ENCODE peak calls at places on chromosomes 2 and 18, in four cellular contexts. One of them, this sample, is unnamed.

GRCh38 chr2:69376385-69376784 is 10.6 kb downstream of the GFPT1 start:
- DNase-seq in astrocyte of the spinal cord: no peak
- DNase-seq in GM12865: no peak
- DNase-seq in foreskin fibroblast: no peak
- DNase-seq in this sample: no peak

GRCh38 chr2:112640800-112641675 is 4.7 kb upstream of the SLC20A1 start:
- DNase-seq in astrocyte of the spinal cord: peak
- DNase-seq in GM12865: no peak
- DNase-seq in foreskin fibroblast: peak
- DNase-seq in this sample: no peak

GRCh38 chr2:70431948-70432347 is 121.7 kb downstream of the TGFA start:
- DNase-seq in astrocyte of the spinal cord: no peak
- DNase-seq in GM12865: no peak
- DNase-seq in foreskin fibroblast: no peak
- DNase-seq in this sample: no peak

GRCh38 chr2:183037660-183038340 is 457 bp downstream of the NCKAP1 start:
- DNase-seq in astrocyte of the spinal cord: no peak
- DNase-seq in GM12865: peak
- DNase-seq in foreskin fibroblast: no peak
- DNase-seq in this sample: peak

GRCh38 chr18:22988208-22988607 is 55.1 kb downstream of the RBBP8 start:
- DNase-seq in astrocyte of the spinal cord: no peak
- DNase-seq in GM12865: peak
- DNase-seq in foreskin fibroblast: no peak
- DNase-seq in this sample: no peak

GRCh38 chr2:76711490-76711889 is 810.7 kb downstream of the LRRTM4 start:
- DNase-seq in astrocyte of the spinal cord: no peak
- DNase-seq in GM12865: no peak
- DNase-seq in foreskin fibroblast: no peak
- DNase-seq in this sample: no peak

GRCh38 chr2:11996618-11997017 is 250.2 kb downstream of the LPIN1 start:
- DNase-seq in astrocyte of the spinal cord: peak
- DNase-seq in GM12865: no peak
- DNase-seq in foreskin fibroblast: peak
- DNase-seq in this sample: no peak

GRCh38 chr2:119426801-119427395 is 4.8 kb upstream of the TMEM37 start:
- DNase-seq in astrocyte of the spinal cord: no peak
- DNase-seq in GM12865: no peak
- DNase-seq in foreskin fibroblast: no peak
- DNase-seq in this sample: no peak

GRCh38 chr18:12891561-12891960 is 7.5 kb upstream of the PTPN2 start:
- DNase-seq in astrocyte of the spinal cord: no peak
- DNase-seq in GM12865: no peak
- DNase-seq in foreskin fibroblast: no peak
- DNase-seq in this sample: no peak

GRCh38 chr2:221455214-221455613 is 116.9 kb downstream of the EPHA4 start:
- DNase-seq in astrocyte of the spinal cord: no peak
- DNase-seq in GM12865: no peak
- DNase-seq in foreskin fibroblast: no peak
- DNase-seq in this sample: no peak

GRCh38 chr2:108923019-108923700 is 65.9 kb downstream of the EDAR start:
- DNase-seq in astrocyte of the spinal cord: no peak
- DNase-seq in GM12865: no peak
- DNase-seq in foreskin fibroblast: no peak
- DNase-seq in this sample: no peak

DNA sequence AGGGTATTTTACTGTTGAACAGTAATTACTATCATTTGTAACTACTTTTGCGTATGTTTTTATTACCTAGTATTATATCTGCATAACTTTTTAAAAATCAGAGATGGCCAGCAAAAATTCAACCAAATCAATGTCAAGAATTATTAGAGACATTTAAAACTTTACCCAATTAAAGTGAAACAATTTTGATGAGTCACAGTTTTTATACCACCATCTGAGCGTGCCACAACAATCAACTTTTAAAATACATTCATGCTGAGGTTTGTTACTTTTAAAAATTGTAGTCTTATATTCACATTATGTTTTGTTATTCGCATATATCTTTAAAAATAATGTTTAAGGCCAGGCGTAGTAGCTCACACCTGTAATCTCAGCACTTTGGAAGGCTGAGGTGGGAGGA is 114.9 kb downstream of the RTN4 start:
- DNase-seq in astrocyte of the spinal cord: no peak
- DNase-seq in GM12865: no peak
- DNase-seq in foreskin fibroblast: no peak
- DNase-seq in this sample: no peak
- TF ChIP-seq CTCF in astrocyte of the spinal cord: no peak
- TF ChIP-seq CTCF in GM12865: no peak
- TF ChIP-seq CTCF in foreskin fibroblast: no peak
- TF ChIP-seq CTCF in this sample: no peak

GRCh38 chr2:217431577-217432269 is 571.1 kb downstream of the TNS1 start:
- DNase-seq in astrocyte of the spinal cord: no peak
- DNase-seq in GM12865: no peak
- DNase-seq in foreskin fibroblast: no peak
- DNase-seq in this sample: no peak

GRCh38 chr2:217433522-217433921 is 569.3 kb downstream of the TNS1 start:
- DNase-seq in astrocyte of the spinal cord: no peak
- DNase-seq in GM12865: no peak
- DNase-seq in foreskin fibroblast: no peak
- DNase-seq in this sample: no peak

GRCh38 chr2:217437289-217437688 is 565.5 kb downstream of the TNS1 start:
- DNase-seq in astrocyte of the spinal cord: no peak
- DNase-seq in GM12865: no peak
- DNase-seq in foreskin fibroblast: no peak
- DNase-seq in this sample: no peak

GRCh38 chr2:217436386-217436785 is 566.4 kb downstream of the TNS1 start:
- DNase-seq in astrocyte of the spinal cord: no peak
- DNase-seq in GM12865: no peak
- DNase-seq in foreskin fibroblast: no peak
- DNase-seq in this sample: no peak

GRCh38 chr2:217434183-217434620 is 568.6 kb downstream of the TNS1 start:
- DNase-seq in astrocyte of the spinal cord: peak
- DNase-seq in GM12865: peak
- DNase-seq in foreskin fibroblast: peak
- DNase-seq in this sample: peak
- TF ChIP-seq CTCF in astrocyte of the spinal cord: no peak
- TF ChIP-seq CTCF in GM12865: no peak
- TF ChIP-seq CTCF in foreskin fibroblast: no peak
- TF ChIP-seq CTCF in this sample: no peak

DNA sequence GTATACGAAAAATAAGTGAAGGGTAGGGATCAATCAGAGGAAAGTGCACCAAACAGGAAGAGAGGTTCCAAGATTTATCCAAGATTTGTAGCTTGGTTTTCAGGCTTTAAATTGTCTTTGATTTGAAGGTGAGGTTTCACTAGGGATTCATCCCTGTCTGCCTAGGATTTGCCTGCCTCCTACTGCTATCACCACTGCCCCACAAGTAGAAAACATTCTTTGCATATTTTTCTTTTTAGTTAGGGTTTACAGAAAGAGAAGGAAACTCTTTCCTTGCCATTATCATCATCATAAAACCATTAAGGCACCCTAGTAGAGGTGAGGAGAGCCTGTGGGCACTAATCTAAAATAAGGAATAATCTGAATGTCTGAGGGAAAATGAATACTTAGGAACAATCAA is 45.8 kb upstream of the TANC1 start:
- DNase-seq in astrocyte of the spinal cord: no peak
- DNase-seq in GM12865: no peak
- DNase-seq in foreskin fibroblast: no peak
- DNase-seq in this sample: no peak
- TF ChIP-seq CTCF in astrocyte of the spinal cord: no peak
- TF ChIP-seq CTCF in GM12865: no peak
- TF ChIP-seq CTCF in foreskin fibroblast: no peak
- TF ChIP-seq CTCF in this sample: no peak

GRCh38 chr18:49778826-49779465 is 34.4 kb downstream of the ACAA2 start:
- DNase-seq in astrocyte of the spinal cord: peak
- DNase-seq in GM12865: no peak
- DNase-seq in foreskin fibroblast: no peak
- DNase-seq in this sample: no peak

GRCh38 chr18:49788327-49788908 is 24.9 kb downstream of the ACAA2 start:
- DNase-seq in astrocyte of the spinal cord: peak
- DNase-seq in GM12865: peak
- DNase-seq in foreskin fibroblast: peak
- DNase-seq in this sample: no peak

GRCh38 chr18:49786019-49786720 is 27.2 kb downstream of the ACAA2 start:
- DNase-seq in astrocyte of the spinal cord: no peak
- DNase-seq in GM12865: no peak
- DNase-seq in foreskin fibroblast: no peak
- DNase-seq in this sample: no peak

DNA sequence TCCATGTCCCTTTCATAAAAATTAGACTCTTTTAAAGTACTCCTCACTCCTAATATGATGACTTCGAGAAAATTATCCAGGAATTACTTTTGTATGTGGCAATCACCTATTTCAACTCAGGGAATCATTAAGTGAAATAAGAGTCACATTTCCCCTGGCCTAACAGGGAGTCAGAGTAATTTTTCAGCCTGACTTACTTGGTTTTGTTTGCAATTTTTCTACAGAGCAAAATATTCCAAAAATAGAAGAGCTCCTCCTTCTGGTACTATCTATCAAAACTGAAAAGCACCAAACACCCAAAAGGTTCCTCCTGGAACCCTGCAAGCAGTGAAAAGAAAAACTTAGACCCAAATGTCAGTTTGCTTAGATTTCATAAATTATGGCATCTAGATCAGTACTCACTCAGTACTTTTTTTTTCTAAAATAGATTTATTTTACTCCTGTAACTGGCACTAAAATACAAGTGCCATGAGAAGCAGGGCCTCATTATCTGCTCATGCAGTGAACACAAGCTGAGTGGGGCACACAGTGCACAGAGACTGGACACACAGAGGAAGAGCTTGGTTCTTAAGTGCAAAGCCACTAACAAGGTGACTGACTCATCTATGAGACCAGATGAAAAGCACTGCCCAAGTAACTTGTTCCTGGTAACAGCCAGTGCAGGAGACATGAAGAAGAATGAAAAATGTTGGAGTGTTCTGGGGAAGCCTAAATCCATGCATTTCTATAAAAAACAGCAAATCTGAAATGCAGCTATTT is 28.7 kb downstream of the ACAA2 start:
- DNase-seq in astrocyte of the spinal cord: peak
- DNase-seq in GM12865: no peak
- DNase-seq in foreskin fibroblast: peak
- DNase-seq in this sample: no peak
- TF ChIP-seq CTCF in astrocyte of the spinal cord: peak
- TF ChIP-seq CTCF in GM12865: no peak
- TF ChIP-seq CTCF in foreskin fibroblast: peak
- TF ChIP-seq CTCF in this sample: no peak

DNA sequence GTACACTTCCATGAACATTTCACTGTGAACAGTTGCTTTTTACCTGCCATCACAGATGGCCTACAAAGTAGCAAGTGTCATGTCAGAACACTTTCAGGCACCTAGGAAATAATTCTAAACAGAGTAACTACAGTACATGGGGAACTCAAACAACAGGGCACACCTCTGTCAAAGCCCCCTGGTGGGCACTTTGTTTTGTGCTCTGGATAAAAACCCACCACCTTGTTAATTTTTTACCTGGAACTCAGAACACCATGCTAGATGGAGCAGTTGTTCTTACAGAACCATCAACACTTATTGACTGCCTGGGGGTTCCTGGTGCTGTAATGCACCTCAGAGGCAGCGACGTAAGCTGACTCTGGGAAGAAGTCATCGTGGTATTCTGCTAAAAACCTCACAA is 2.3 kb downstream of the MSL3B start:
- DNase-seq in astrocyte of the spinal cord: no peak
- DNase-seq in GM12865: no peak
- DNase-seq in foreskin fibroblast: no peak
- DNase-seq in this sample: no peak
- TF ChIP-seq CTCF in astrocyte of the spinal cord: peak
- TF ChIP-seq CTCF in GM12865: peak
- TF ChIP-seq CTCF in foreskin fibroblast: peak
- TF ChIP-seq CTCF in this sample: no peak

DNA sequence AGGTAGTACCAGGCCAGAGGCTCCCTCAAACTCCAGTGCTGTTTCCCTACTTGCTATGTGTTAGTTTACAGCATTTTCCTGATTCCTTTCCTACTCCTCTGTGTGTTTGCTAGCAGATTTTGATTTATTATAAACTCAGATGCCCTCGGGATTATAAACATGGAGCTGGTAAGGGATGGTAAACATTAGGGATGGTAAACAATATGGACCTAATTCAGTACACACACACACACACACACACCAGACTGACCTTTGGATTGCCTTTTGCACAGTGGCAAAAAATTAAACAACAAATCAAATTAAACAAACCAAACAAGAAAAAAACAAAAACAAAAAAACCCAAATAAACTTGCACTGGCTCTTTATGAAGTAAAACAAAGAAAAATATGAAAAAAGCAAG is 55.4 kb upstream of the ACVR1 start:
- DNase-seq in astrocyte of the spinal cord: no peak
- DNase-seq in GM12865: no peak
- DNase-seq in foreskin fibroblast: no peak
- DNase-seq in this sample: no peak
- TF ChIP-seq CTCF in astrocyte of the spinal cord: no peak
- TF ChIP-seq CTCF in GM12865: no peak
- TF ChIP-seq CTCF in foreskin fibroblast: no peak
- TF ChIP-seq CTCF in this sample: no peak

GRCh38 chr2:191351921-191352320 is 106.7 kb downstream of the MYO1B start:
- DNase-seq in astrocyte of the spinal cord: peak
- DNase-seq in GM12865: no peak
- DNase-seq in foreskin fibroblast: peak
- DNase-seq in this sample: no peak

GRCh38 chr2:191351298-191351697 is 106.1 kb downstream of the MYO1B start:
- DNase-seq in astrocyte of the spinal cord: peak
- DNase-seq in GM12865: no peak
- DNase-seq in foreskin fibroblast: peak
- DNase-seq in this sample: no peak

GRCh38 chr2:191347881-191348280 is 102.7 kb downstream of the MYO1B start:
- DNase-seq in astrocyte of the spinal cord: peak
- DNase-seq in GM12865: no peak
- DNase-seq in foreskin fibroblast: no peak
- DNase-seq in this sample: no peak

GRCh38 chr2:191350826-191351225 is 105.6 kb downstream of the MYO1B start:
- DNase-seq in astrocyte of the spinal cord: peak
- DNase-seq in GM12865: no peak
- DNase-seq in foreskin fibroblast: peak
- DNase-seq in this sample: no peak

GRCh38 chr2:191349990-191350389 is 104.8 kb downstream of the MYO1B start:
- DNase-seq in astrocyte of the spinal cord: no peak
- DNase-seq in GM12865: no peak
- DNase-seq in foreskin fibroblast: peak
- DNase-seq in this sample: no peak
- TF ChIP-seq CTCF in astrocyte of the spinal cord: peak
- TF ChIP-seq CTCF in GM12865: no peak
- TF ChIP-seq CTCF in foreskin fibroblast: no peak
- TF ChIP-seq CTCF in this sample: no peak

GRCh38 chr2:148967484-148967883 is 71.0 kb upstream of the LYPD6B start:
- DNase-seq in astrocyte of the spinal cord: no peak
- DNase-seq in GM12865: no peak
- DNase-seq in foreskin fibroblast: no peak
- DNase-seq in this sample: no peak
- TF ChIP-seq CTCF in astrocyte of the spinal cord: peak
- TF ChIP-seq CTCF in GM12865: no peak
- TF ChIP-seq CTCF in foreskin fibroblast: no peak
- TF ChIP-seq CTCF in this sample: no peak

DNA sequence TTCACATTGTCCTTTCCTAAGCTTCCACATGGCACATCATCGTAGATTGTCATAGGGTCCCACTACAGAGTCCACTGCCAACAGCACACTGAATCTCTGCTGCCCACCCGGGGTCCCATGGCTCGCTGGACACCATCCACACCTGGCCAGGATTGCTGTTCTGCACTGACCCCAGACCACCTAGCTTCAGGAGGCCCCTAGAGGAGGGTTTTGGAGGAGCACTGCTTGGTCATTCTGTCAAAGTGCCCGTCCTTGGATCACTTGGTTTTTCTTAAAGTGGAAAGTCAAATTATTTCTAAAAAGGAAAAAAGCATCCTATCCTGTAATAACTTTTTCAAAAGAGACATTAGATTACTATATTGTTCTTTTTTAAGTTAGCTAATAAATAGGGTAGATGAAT is 59.0 kb downstream of the CHRNA1 start:
- DNase-seq in astrocyte of the spinal cord: no peak
- DNase-seq in GM12865: no peak
- DNase-seq in foreskin fibroblast: no peak
- DNase-seq in this sample: no peak
- TF ChIP-seq CTCF in astrocyte of the spinal cord: no peak
- TF ChIP-seq CTCF in GM12865: no peak
- TF ChIP-seq CTCF in foreskin fibroblast: no peak
- TF ChIP-seq CTCF in this sample: no peak

This sample was measured in GM13977.